ENCODE peak calls at places on chromosomes 12 and 14, in seven cellular contexts. One of them, this sample, is unnamed.

GRCh38 chr12:104134882-104135281 is 3.1 kb downstream of the NFYB start:
- DNase-seq in astrocyte: no peak
- DNase-seq in SJSA1: no peak
- DNase-seq in upper lobe of right lung: no peak
- DNase-seq in CD4-positive, alpha-beta memory T cell: no peak
- DNase-seq in cardiac muscle cell: peak; percentile 56
- DNase-seq in CD8-positive, alpha-beta T cell: no peak
- DNase-seq in this sample: no peak

GRCh38 chr14:66401447-66402095 is 84.6 kb upstream of the CCDC196 start:
- DNase-seq in upper lobe of right lung: no peak
- DNase-seq in CD4-positive, alpha-beta memory T cell: no peak
- DNase-seq in SJSA1: no peak
- DNase-seq in cardiac muscle cell: no peak
- DNase-seq in astrocyte: no peak
- DNase-seq in CD8-positive, alpha-beta T cell: no peak
- DNase-seq in this sample: peak; percentile 17

GRCh38 chr14:61839452-61839851 is 77.2 kb downstream of the SNAPC1 start:
- DNase-seq in CD4-positive, alpha-beta memory T cell: no peak
- DNase-seq in astrocyte: peak; percentile 12
- DNase-seq in SJSA1: no peak
- DNase-seq in upper lobe of right lung: no peak
- DNase-seq in CD8-positive, alpha-beta T cell: no peak
- DNase-seq in cardiac muscle cell: no peak
- DNase-seq in this sample: no peak

GRCh38 chr14:85054178-85054577 is 475.8 kb upstream of the FLRT2 start:
- DNase-seq in astrocyte: no peak
- DNase-seq in CD8-positive, alpha-beta T cell: no peak
- DNase-seq in cardiac muscle cell: no peak
- DNase-seq in CD4-positive, alpha-beta memory T cell: no peak
- DNase-seq in SJSA1: no peak
- DNase-seq in upper lobe of right lung: no peak
- DNase-seq in this sample: no peak

GRCh38 chr12:56315256-56315625 is 547 bp downstream of the CNPY2 start:
- DNase-seq in upper lobe of right lung: no peak
- DNase-seq in cardiac muscle cell: no peak
- DNase-seq in astrocyte: peak; percentile 4
- DNase-seq in SJSA1: no peak
- DNase-seq in CD8-positive, alpha-beta T cell: no peak
- DNase-seq in CD4-positive, alpha-beta memory T cell: no peak
- DNase-seq in this sample: no peak

GRCh38 chr14:31937730-31938346 is 139.3 kb upstream of the ARHGAP5 start:
- DNase-seq in cardiac muscle cell: no peak
- DNase-seq in astrocyte: peak; percentile 82
- DNase-seq in SJSA1: peak; percentile 78
- DNase-seq in CD4-positive, alpha-beta memory T cell: peak; percentile 32
- DNase-seq in upper lobe of right lung: no peak
- DNase-seq in CD8-positive, alpha-beta T cell: no peak
- DNase-seq in this sample: peak; percentile 35

GRCh38 chr12:26646571-26646970 is 186.4 kb downstream of the ITPR2 start:
- DNase-seq in cardiac muscle cell: no peak
- DNase-seq in upper lobe of right lung: no peak
- DNase-seq in SJSA1: no peak
- DNase-seq in astrocyte: no peak
- DNase-seq in CD8-positive, alpha-beta T cell: no peak
- DNase-seq in CD4-positive, alpha-beta memory T cell: no peak
- DNase-seq in this sample: no peak

GRCh38 chr12:75190846-75191245 is 18.8 kb downstream of the KCNC2 start:
- DNase-seq in CD4-positive, alpha-beta memory T cell: no peak
- DNase-seq in upper lobe of right lung: no peak
- DNase-seq in CD8-positive, alpha-beta T cell: no peak
- DNase-seq in SJSA1: no peak
- DNase-seq in cardiac muscle cell: no peak
- DNase-seq in astrocyte: no peak
- DNase-seq in this sample: no peak

GRCh38 chr12:29742646-29743045 is 41.1 kb downstream of the TMTC1 start:
- DNase-seq in CD8-positive, alpha-beta T cell: no peak
- DNase-seq in astrocyte: no peak
- DNase-seq in SJSA1: no peak
- DNase-seq in upper lobe of right lung: no peak
- DNase-seq in CD4-positive, alpha-beta memory T cell: no peak
- DNase-seq in cardiac muscle cell: no peak
- DNase-seq in this sample: no peak

GRCh38 chr12:113601656-113602263 is 130.1 kb upstream of the LHX5 start:
- DNase-seq in CD4-positive, alpha-beta memory T cell: no peak
- DNase-seq in astrocyte: no peak
- DNase-seq in cardiac muscle cell: peak; percentile 76
- DNase-seq in SJSA1: no peak
- DNase-seq in upper lobe of right lung: no peak
- DNase-seq in CD8-positive, alpha-beta T cell: no peak
- DNase-seq in this sample: no peak

GRCh38 chr12:130435826-130436225 is 98.1 kb downstream of the PIWIL1 start:
- DNase-seq in cardiac muscle cell: no peak
- DNase-seq in astrocyte: no peak
- DNase-seq in CD4-positive, alpha-beta memory T cell: no peak
- DNase-seq in SJSA1: no peak
- DNase-seq in upper lobe of right lung: peak; percentile 44
- DNase-seq in CD8-positive, alpha-beta T cell: no peak
- DNase-seq in this sample: peak; percentile 6

GRCh38 chr14:66311058-66311457 is 175.1 kb upstream of the CCDC196 start:
- DNase-seq in CD4-positive, alpha-beta memory T cell: no peak
- DNase-seq in CD8-positive, alpha-beta T cell: no peak
- DNase-seq in upper lobe of right lung: no peak
- DNase-seq in cardiac muscle cell: no peak
- DNase-seq in SJSA1: no peak
- DNase-seq in astrocyte: no peak
- DNase-seq in this sample: no peak

GRCh38 chr12:63323942-63324341 is 172.9 kb upstream of the AVPR1A start:
- DNase-seq in CD4-positive, alpha-beta memory T cell: no peak
- DNase-seq in CD8-positive, alpha-beta T cell: no peak
- DNase-seq in astrocyte: no peak
- DNase-seq in upper lobe of right lung: no peak
- DNase-seq in cardiac muscle cell: no peak
- DNase-seq in SJSA1: no peak
- DNase-seq in this sample: no peak

GRCh38 chr12:86601550-86602308 is 345.5 kb upstream of the MGAT4C start:
- DNase-seq in SJSA1: no peak
- DNase-seq in astrocyte: no peak
- DNase-seq in CD4-positive, alpha-beta memory T cell: no peak
- DNase-seq in cardiac muscle cell: no peak
- DNase-seq in CD8-positive, alpha-beta T cell: no peak
- DNase-seq in upper lobe of right lung: peak; percentile 60
- DNase-seq in this sample: no peak

GRCh38 chr12:32603858-32604257 is 75.2 kb upstream of the DNM1L start:
- DNase-seq in cardiac muscle cell: no peak
- DNase-seq in upper lobe of right lung: no peak
- DNase-seq in CD8-positive, alpha-beta T cell: no peak
- DNase-seq in SJSA1: no peak
- DNase-seq in astrocyte: peak; percentile 75
- DNase-seq in CD4-positive, alpha-beta memory T cell: no peak
- DNase-seq in this sample: no peak

GRCh38 chr14:61510736-61511557 is 184.4 kb upstream of the HIF1A start:
- DNase-seq in CD8-positive, alpha-beta T cell: no peak
- DNase-seq in upper lobe of right lung: no peak
- DNase-seq in CD4-positive, alpha-beta memory T cell: no peak
- DNase-seq in cardiac muscle cell: no peak
- DNase-seq in astrocyte: no peak
- DNase-seq in SJSA1: no peak
- DNase-seq in this sample: no peak

GRCh38 chr12:32039341-32039740 is 67.3 kb upstream of the BICD1 start:
- DNase-seq in CD4-positive, alpha-beta memory T cell: no peak
- DNase-seq in cardiac muscle cell: peak; percentile 35
- DNase-seq in CD8-positive, alpha-beta T cell: no peak
- DNase-seq in SJSA1: no peak
- DNase-seq in astrocyte: no peak
- DNase-seq in upper lobe of right lung: no peak
- DNase-seq in this sample: peak; percentile 35

GRCh38 chr12:44015333-44015941 is 179.6 kb downstream of the TMEM117 start:
- DNase-seq in cardiac muscle cell: peak; percentile 67
- DNase-seq in SJSA1: no peak
- DNase-seq in CD8-positive, alpha-beta T cell: no peak
- DNase-seq in CD4-positive, alpha-beta memory T cell: peak; percentile 42
- DNase-seq in upper lobe of right lung: no peak
- DNase-seq in astrocyte: peak; percentile 36
- DNase-seq in this sample: no peak

GRCh38 chr12:111454311-111454710 is 48.6 kb downstream of the SH2B3 start:
- DNase-seq in SJSA1: peak; percentile 21
- DNase-seq in CD4-positive, alpha-beta memory T cell: no peak
- DNase-seq in CD8-positive, alpha-beta T cell: no peak
- DNase-seq in astrocyte: no peak
- DNase-seq in upper lobe of right lung: no peak
- DNase-seq in cardiac muscle cell: no peak
- DNase-seq in this sample: no peak
- H3K36me3 ChIP-seq in SJSA1: peaks cover 76% of the 10 kb centered on the region
- H3K36me3 ChIP-seq in CD4-positive, alpha-beta memory T cell: peaks cover 50% of the 10 kb centered on the region
- H3K36me3 ChIP-seq in CD8-positive, alpha-beta T cell: peaks cover 26% of the 10 kb centered on the region
- H3K36me3 ChIP-seq in astrocyte: peaks cover 62% of the 10 kb centered on the region
- H3K36me3 ChIP-seq in upper lobe of right lung: peaks cover 94% of the 10 kb centered on the region
- H3K36me3 ChIP-seq in cardiac muscle cell: peaks cover 52% of the 10 kb centered on the region
- H3K36me3 ChIP-seq in this sample: peaks cover 60% of the 10 kb centered on the region

GRCh38 chr12:72277415-72277814 is 5.2 kb downstream of the TRHDE start:
- DNase-seq in SJSA1: no peak
- DNase-seq in cardiac muscle cell: no peak
- DNase-seq in upper lobe of right lung: no peak
- DNase-seq in CD4-positive, alpha-beta memory T cell: no peak
- DNase-seq in CD8-positive, alpha-beta T cell: no peak
- DNase-seq in astrocyte: peak; percentile 61
- DNase-seq in this sample: no peak

GRCh38 chr12:72275551-72275950 is 3.4 kb downstream of the TRHDE start:
- DNase-seq in SJSA1: no peak
- DNase-seq in CD4-positive, alpha-beta memory T cell: no peak
- DNase-seq in CD8-positive, alpha-beta T cell: no peak
- DNase-seq in astrocyte: no peak
- DNase-seq in upper lobe of right lung: no peak
- DNase-seq in cardiac muscle cell: no peak
- DNase-seq in this sample: no peak

GRCh38 chr12:72274926-72275325 is 2.8 kb downstream of the TRHDE start:
- DNase-seq in SJSA1: no peak
- DNase-seq in astrocyte: no peak
- DNase-seq in upper lobe of right lung: no peak
- DNase-seq in cardiac muscle cell: no peak
- DNase-seq in CD4-positive, alpha-beta memory T cell: no peak
- DNase-seq in CD8-positive, alpha-beta T cell: no peak
- DNase-seq in this sample: no peak

GRCh38 chr12:72273851-72274284 is 1.7 kb downstream of the TRHDE start:
- DNase-seq in upper lobe of right lung: peak; percentile 60
- DNase-seq in SJSA1: peak; percentile 52
- DNase-seq in astrocyte: no peak
- DNase-seq in CD4-positive, alpha-beta memory T cell: no peak
- DNase-seq in CD8-positive, alpha-beta T cell: no peak
- DNase-seq in cardiac muscle cell: no peak
- DNase-seq in this sample: no peak

GRCh38 chr12:72276212-72276865 is 4.2 kb downstream of the TRHDE start:
- DNase-seq in SJSA1: no peak
- DNase-seq in CD4-positive, alpha-beta memory T cell: no peak
- DNase-seq in cardiac muscle cell: no peak
- DNase-seq in upper lobe of right lung: no peak
- DNase-seq in astrocyte: no peak
- DNase-seq in CD8-positive, alpha-beta T cell: no peak
- DNase-seq in this sample: no peak
- H3K4me3 ChIP-seq in SJSA1: peak overlapping the region; percentile 8
- H3K4me3 ChIP-seq in CD4-positive, alpha-beta memory T cell: no peak overlapping the region
- H3K4me3 ChIP-seq in cardiac muscle cell: no peak overlapping the region
- H3K4me3 ChIP-seq in upper lobe of right lung: no peak overlapping the region
- H3K4me3 ChIP-seq in astrocyte: peak overlapping the region; percentile 16
- H3K4me3 ChIP-seq in CD8-positive, alpha-beta T cell: no peak overlapping the region
- H3K4me3 ChIP-seq in this sample: no peak overlapping the region

DNA sequence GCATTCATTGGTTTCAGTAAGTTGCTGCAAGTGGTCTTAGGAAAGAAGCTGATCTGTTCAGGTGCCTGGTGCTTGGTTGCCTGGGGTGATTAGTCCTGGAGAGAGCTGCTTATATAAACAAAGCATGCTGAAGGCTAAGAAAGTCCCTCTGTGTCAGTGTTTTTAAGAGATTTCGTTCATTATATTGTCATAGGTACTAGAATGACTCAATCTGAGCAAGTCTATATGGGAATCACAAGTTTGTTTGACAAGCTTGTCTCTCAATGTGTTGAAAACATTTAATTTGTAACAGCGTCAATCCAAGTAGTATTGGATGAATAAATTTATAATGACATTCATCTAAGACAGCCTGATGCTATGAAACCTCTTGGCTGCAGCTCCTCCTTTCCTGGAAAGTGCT is 256.3 kb downstream of the TMTC2 start:
- DNase-seq in cardiac muscle cell: peak; percentile 12
- DNase-seq in upper lobe of right lung: no peak
- DNase-seq in SJSA1: no peak
- DNase-seq in astrocyte: no peak
- DNase-seq in CD4-positive, alpha-beta memory T cell: no peak
- DNase-seq in CD8-positive, alpha-beta T cell: no peak
- DNase-seq in this sample: no peak
- H3K36me3 ChIP-seq in cardiac muscle cell: no peaks in the 10 kb centered on the region
- H3K36me3 ChIP-seq in upper lobe of right lung: no peaks in the 10 kb centered on the region
- H3K36me3 ChIP-seq in SJSA1: no peaks in the 10 kb centered on the region
- H3K36me3 ChIP-seq in astrocyte: no peaks in the 10 kb centered on the region
- H3K36me3 ChIP-seq in CD4-positive, alpha-beta memory T cell: no peaks in the 10 kb centered on the region
- H3K36me3 ChIP-seq in CD8-positive, alpha-beta T cell: no peaks in the 10 kb centered on the region
- H3K36me3 ChIP-seq in this sample: no peaks in the 10 kb centered on the region

GRCh38 chr12:42587564-42588307 is 1.8 kb downstream of the PRICKLE1 start:
- DNase-seq in CD8-positive, alpha-beta T cell: no peak
- DNase-seq in upper lobe of right lung: no peak
- DNase-seq in CD4-positive, alpha-beta memory T cell: no peak
- DNase-seq in cardiac muscle cell: peak; percentile 67
- DNase-seq in astrocyte: no peak
- DNase-seq in SJSA1: no peak
- DNase-seq in this sample: peak; percentile 30
- H3K4me3 ChIP-seq in CD8-positive, alpha-beta T cell: no peak overlapping the region
- H3K4me3 ChIP-seq in upper lobe of right lung: peak overlapping the region; percentile 82
- H3K4me3 ChIP-seq in CD4-positive, alpha-beta memory T cell: no peak overlapping the region
- H3K4me3 ChIP-seq in cardiac muscle cell: peak overlapping the region; percentile 87
- H3K4me3 ChIP-seq in astrocyte: peak overlapping the region; percentile 84
- H3K4me3 ChIP-seq in SJSA1: no peak overlapping the region
- H3K4me3 ChIP-seq in this sample: peak overlapping the region; percentile 93

DNA sequence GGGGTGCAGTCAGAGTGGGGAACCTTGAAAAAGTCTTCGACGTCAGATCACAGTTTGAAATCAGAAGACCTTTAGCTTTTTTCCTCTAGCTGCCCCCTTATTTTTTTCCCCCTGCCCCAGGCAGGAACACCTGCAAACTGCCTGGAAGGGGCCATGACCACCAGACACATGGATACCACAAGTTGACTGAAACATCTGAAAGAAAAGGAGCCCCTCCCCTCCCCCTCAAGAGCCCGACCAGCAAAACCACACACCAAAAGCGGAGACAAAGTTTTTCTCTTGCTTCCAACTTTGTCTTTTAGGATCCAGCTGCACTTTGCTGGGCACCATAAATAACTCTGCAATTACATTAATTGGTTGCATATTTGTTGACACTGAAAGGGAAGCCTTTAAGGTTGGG is 26.3 kb upstream of the SMOC1 start:
- DNase-seq in upper lobe of right lung: no peak
- DNase-seq in CD4-positive, alpha-beta memory T cell: no peak
- DNase-seq in astrocyte: no peak
- DNase-seq in SJSA1: no peak
- DNase-seq in cardiac muscle cell: no peak
- DNase-seq in CD8-positive, alpha-beta T cell: no peak
- DNase-seq in this sample: no peak
- H3K36me3 ChIP-seq in upper lobe of right lung: no peaks in the 10 kb centered on the region
- H3K36me3 ChIP-seq in CD4-positive, alpha-beta memory T cell: no peaks in the 10 kb centered on the region
- H3K36me3 ChIP-seq in astrocyte: no peaks in the 10 kb centered on the region
- H3K36me3 ChIP-seq in SJSA1: no peaks in the 10 kb centered on the region
- H3K36me3 ChIP-seq in cardiac muscle cell: no peaks in the 10 kb centered on the region
- H3K36me3 ChIP-seq in CD8-positive, alpha-beta T cell: no peaks in the 10 kb centered on the region
- H3K36me3 ChIP-seq in this sample: no peaks in the 10 kb centered on the region

This sample was measured in BE2C.